ENCODE peak calls at places on chromosomes 13 and 19, in eight cellular contexts. One of them, this sample, is unnamed.

GRCh38 chr19:23974941-23975340 is 60.3 kb downstream of the ZNF726 start:
- DNase-seq in pulmonary artery endothelial cell: no peak
- DNase-seq in T-cell: no peak
- DNase-seq in progenitor cell of endocrine pancreas: no peak
- DNase-seq in activated naive CD4-positive, alpha-beta T cell: no peak
- DNase-seq in GM20000: no peak
- DNase-seq in neuronal stem cell: no peak
- DNase-seq in RWPE1: no peak
- DNase-seq in this sample: no peak

GRCh38 chr13:44364601-44365000 is 9.0 kb upstream of the SERP2 start:
- DNase-seq in pulmonary artery endothelial cell: peak; percentile 63
- DNase-seq in T-cell: no peak
- DNase-seq in GM20000: no peak
- DNase-seq in RWPE1: peak; percentile 31
- DNase-seq in activated naive CD4-positive, alpha-beta T cell: no peak
- DNase-seq in progenitor cell of endocrine pancreas: no peak
- DNase-seq in neuronal stem cell: peak; percentile 51
- DNase-seq in this sample: no peak

GRCh38 chr13:98459721-98460370 is 117.1 kb downstream of the STK24 start:
- DNase-seq in GM20000: no peak
- DNase-seq in neuronal stem cell: no peak
- DNase-seq in T-cell: no peak
- DNase-seq in activated naive CD4-positive, alpha-beta T cell: no peak
- DNase-seq in progenitor cell of endocrine pancreas: no peak
- DNase-seq in RWPE1: no peak
- DNase-seq in pulmonary artery endothelial cell: no peak
- DNase-seq in this sample: no peak

GRCh38 chr19:18128805-18129204 is 24.2 kb upstream of the PIK3R2 start:
- DNase-seq in activated naive CD4-positive, alpha-beta T cell: no peak
- DNase-seq in progenitor cell of endocrine pancreas: no peak
- DNase-seq in T-cell: no peak
- DNase-seq in RWPE1: no peak
- DNase-seq in neuronal stem cell: no peak
- DNase-seq in GM20000: no peak
- DNase-seq in pulmonary artery endothelial cell: no peak
- DNase-seq in this sample: no peak

GRCh38 chr13:72126424-72126823 is 259.4 kb upstream of the DACH1 start:
- DNase-seq in T-cell: no peak
- DNase-seq in RWPE1: no peak
- DNase-seq in pulmonary artery endothelial cell: no peak
- DNase-seq in neuronal stem cell: no peak
- DNase-seq in activated naive CD4-positive, alpha-beta T cell: no peak
- DNase-seq in progenitor cell of endocrine pancreas: no peak
- DNase-seq in GM20000: no peak
- DNase-seq in this sample: no peak

GRCh38 chr13:20288561-20288960 is 56.4 kb upstream of the GJB6 start:
- DNase-seq in neuronal stem cell: no peak
- DNase-seq in T-cell: no peak
- DNase-seq in RWPE1: no peak
- DNase-seq in GM20000: no peak
- DNase-seq in pulmonary artery endothelial cell: no peak
- DNase-seq in progenitor cell of endocrine pancreas: no peak
- DNase-seq in activated naive CD4-positive, alpha-beta T cell: no peak
- DNase-seq in this sample: no peak

GRCh38 chr13:43551897-43552456 is 234.8 kb downstream of the ENOX1 start:
- DNase-seq in pulmonary artery endothelial cell: no peak
- DNase-seq in GM20000: no peak
- DNase-seq in progenitor cell of endocrine pancreas: no peak
- DNase-seq in activated naive CD4-positive, alpha-beta T cell: no peak
- DNase-seq in neuronal stem cell: no peak
- DNase-seq in T-cell: no peak
- DNase-seq in RWPE1: no peak
- DNase-seq in this sample: no peak

GRCh38 chr13:98315466-98315865 is 138.4 kb upstream of the RNF113B start:
- DNase-seq in activated naive CD4-positive, alpha-beta T cell: no peak
- DNase-seq in T-cell: no peak
- DNase-seq in progenitor cell of endocrine pancreas: no peak
- DNase-seq in GM20000: no peak
- DNase-seq in RWPE1: no peak
- DNase-seq in neuronal stem cell: no peak
- DNase-seq in pulmonary artery endothelial cell: peak; percentile 13
- DNase-seq in this sample: no peak

GRCh38 chr19:11014403-11014911 is 53.6 kb downstream of the SMARCA4 start:
- DNase-seq in progenitor cell of endocrine pancreas: no peak
- DNase-seq in pulmonary artery endothelial cell: no peak
- DNase-seq in activated naive CD4-positive, alpha-beta T cell: no peak
- DNase-seq in RWPE1: no peak
- DNase-seq in neuronal stem cell: no peak
- DNase-seq in T-cell: no peak
- DNase-seq in GM20000: no peak
- DNase-seq in this sample: no peak

GRCh38 chr13:85528578-85529215 is 270.5 kb downstream of the SLITRK6 start:
- DNase-seq in activated naive CD4-positive, alpha-beta T cell: no peak
- DNase-seq in GM20000: no peak
- DNase-seq in RWPE1: no peak
- DNase-seq in progenitor cell of endocrine pancreas: no peak
- DNase-seq in T-cell: no peak
- DNase-seq in pulmonary artery endothelial cell: no peak
- DNase-seq in neuronal stem cell: no peak
- DNase-seq in this sample: no peak

GRCh38 chr19:15238639-15239155 is 6.4 kb upstream of the EPHX3 start:
- DNase-seq in T-cell: no peak
- DNase-seq in neuronal stem cell: no peak
- DNase-seq in activated naive CD4-positive, alpha-beta T cell: no peak
- DNase-seq in pulmonary artery endothelial cell: no peak
- DNase-seq in RWPE1: no peak
- DNase-seq in progenitor cell of endocrine pancreas: no peak
- DNase-seq in GM20000: no peak
- DNase-seq in this sample: no peak

This sample was measured in CD8-positive, alpha-beta memory T cell.